ENCODE peak calls at places on chromosomes 1 and 21, in five cellular contexts. I is iPS DF 6.9, B is HCT116, G is left ventricle myocardium inferior, L is heart left ventricle. F is an unnamed sample. For H3K36me3, the result is how much of the 10 kb centered on the place peaks cover.

GRCh38 chr1:197674286-197674685 is 101.0 kb downstream of the DENND1B start:
- DNase-seq in L (no peak), G (no peak), I (no peak), B (no peak), F (no peak)

GRCh38 chr1:173954179-173954578 is 37.1 kb upstream of the SERPINC1 start:
- DNase-seq in I (no peak), G (no peak), L (no peak), B (no peak), F (no peak)

GRCh38 chr1:10950316-10951172 is 61.9 kb upstream of the TARDBP start:
- DNase-seq in I (no peak), L (no peak), B (no peak), G (no peak), F (no peak)

GRCh38 chr1:84433253-84434080 is 35.2 kb downstream of the DNASE2B start:
- DNase-seq in I (peak), G (no peak), L (peak), B (peak), F (no peak)

GRCh38 chr1:31414692-31415370 is 1.8 kb downstream of the SERINC2 start:
- DNase-seq in L (no peak), I (no peak), B (no peak), G (no peak), F (no peak)

GRCh38 chr1:93353286-93353685 is 7.6 kb downstream of the DR1 start:
- DNase-seq in B (no peak), L (no peak), I (no peak), G (no peak), F (no peak)

GRCh38 chr1:94713472-94714141 is 106.5 kb upstream of the SLC44A3 start:
- DNase-seq in I (peak), B (peak), G (peak), L (peak), F (peak)

GRCh38 chr1:110722835-110723234 is 48.1 kb upstream of the KCNA3 start:
- DNase-seq in I (no peak), B (no peak), L (no peak), G (no peak), F (no peak)

GRCh38 chr1:14138135-14138506 is 438.1 kb downstream of the PRDM2 start:
- DNase-seq in L (no peak), B (no peak), I (no peak), G (no peak), F (no peak)

GRCh38 chr1:212062832-212063438 is 27.4 kb downstream of the DTL start:
- DNase-seq in B (peak), I (no peak), L (no peak), G (no peak), F (no peak)

GRCh38 chr1:207520946-207521345 is 25.0 kb downstream of the CR1 start:
- DNase-seq in L (no peak), B (no peak), I (no peak), G (no peak), F (no peak)

GRCh38 chr1:147541672-147542548 is 609 bp downstream of the BCL9 start:
- DNase-seq in G (peak), B (no peak), L (peak), I (peak), F (peak)

GRCh38 chr1:200245492-200245891 is 164.3 kb downstream of the ZNF281 start:
- DNase-seq in L (no peak), I (no peak), G (no peak), B (no peak), F (peak)

GRCh38 chr1:244919320-244920282 is 55.3 kb upstream of the HNRNPU start:
- DNase-seq in B (no peak), G (no peak), I (no peak), L (no peak), F (no peak)
- H3K4me3 ChIP-seq in B (peak), G (peak), I (no peak), L (peak), F (peak)

DNA sequence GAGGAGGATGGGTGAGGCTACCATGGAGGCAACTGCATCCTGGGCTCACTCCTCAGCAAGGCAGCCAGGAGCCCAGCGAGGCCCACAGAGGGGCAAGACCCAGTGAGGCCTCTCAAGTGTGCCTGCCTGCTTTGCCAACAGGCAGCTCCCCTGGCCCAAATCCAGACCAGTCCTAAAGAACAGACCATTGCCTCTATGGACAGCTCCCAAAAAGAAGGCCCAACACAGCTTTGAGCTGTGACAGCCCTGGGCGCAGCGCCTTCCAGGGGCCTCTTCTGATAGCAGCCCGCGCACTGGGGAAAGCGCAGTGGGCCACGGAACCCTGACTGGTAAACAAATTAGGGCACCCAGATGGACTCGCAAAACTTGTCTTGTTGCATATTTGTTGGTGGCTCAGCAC is 25.5 kb downstream of the C1orf198 start:
- DNase-seq in G (peak), B (no peak), I (no peak), L (peak), F (peak)
- H3K36me3 ChIP-seq in G (half or more), B (under half), I (under half), L (under half), F (under half)

GRCh38 chr21:39660596-39660995 is 47.9 kb downstream of the B3GALT5 start:
- DNase-seq in G (peak), L (peak), B (no peak), I (no peak), F (peak)
- H3K4me3 ChIP-seq in G (peak), L (peak), B (no peak), I (no peak), F (peak)

GRCh38 chr1:44635439-44635838 is 38.8 kb downstream of the TMEM53 start:
- DNase-seq in G (no peak), B (no peak), I (no peak), L (no peak), F (no peak)

GRCh38 chr1:44636711-44637589 is 37.3 kb downstream of the TMEM53 start:
- DNase-seq in L (no peak), G (no peak), B (no peak), I (no peak), F (no peak)

GRCh38 chr1:44640178-44640865 is 34.0 kb downstream of the TMEM53 start:
- DNase-seq in I (no peak), L (peak), G (peak), B (no peak), F (peak)

GRCh38 chr1:44636067-44636466 is 38.2 kb downstream of the TMEM53 start:
- DNase-seq in B (no peak), G (no peak), I (no peak), L (no peak), F (no peak)

GRCh38 chr1:44637590-44638411 is 36.5 kb downstream of the TMEM53 start:
- DNase-seq in B (no peak), G (no peak), L (no peak), I (no peak), F (no peak)
- H3K36me3 ChIP-seq in B (half or more), G (half or more), L (half or more), I (half or more), F (under half)

F was measured in heart right ventricle.